ENCODE peak calls at places on chromosome 20, in nine cellular contexts. M is suprapubic skin, Y is neural progenitor cell, X is right atrium auricular region, A is GM20000, Z is dorsolateral prefrontal cortex, Q is MCF 10A, J is nephron progenitor cell, O is PC-9. F is an unnamed sample.

GRCh38 chr20:582204-582603 is 27.9 kb downstream of the TCF15 start:
- DNase-seq in Z (no peak), X (no peak), O (no peak), Q (no peak), M (no peak), Y (no peak), J (no peak), A (no peak), F (no peak)

GRCh38 chr20:24531626-24532419 is 62.4 kb downstream of the SYNDIG1 start:
- DNase-seq in J (no peak), X (no peak), Z (no peak), Q (no peak), A (no peak), O (no peak), Y (no peak), M (no peak), F (no peak)

GRCh38 chr20:44532248-44532980 is 10.5 kb upstream of the SERINC3 start:
- DNase-seq in Z (no peak), O (no peak), A (peak), X (no peak), Y (peak), M (no peak), Q (peak), J (no peak), F (no peak)

GRCh38 chr20:33377366-33377765 is 24.0 kb downstream of the CDK5RAP1 start:
- DNase-seq in X (no peak), J (no peak), Q (no peak), Y (no peak), A (no peak), Z (no peak), M (no peak), O (no peak), F (no peak)

GRCh38 chr20:41408986-41409385 is 42.4 kb upstream of the EMILIN3 start:
- DNase-seq in J (peak), Z (no peak), X (no peak), Y (no peak), O (no peak), Q (no peak), M (no peak), A (no peak), F (no peak)

GRCh38 chr20:49475979-49476378 is 6.5 kb downstream of the KCNB1 start:
- DNase-seq in Q (no peak), J (no peak), Y (no peak), O (no peak), X (no peak), M (no peak), Z (no peak), A (no peak), F (no peak)

GRCh38 chr20:33015700-33016580 is 8.4 kb downstream of the BPIFB2 start:
- DNase-seq in Z (no peak), O (no peak), X (no peak), Y (no peak), M (no peak), A (no peak), Q (no peak), J (no peak), F (no peak)

GRCh38 chr20:45323731-45324130 is 15.6 kb upstream of the MATN4 start:
- DNase-seq in J (no peak), X (no peak), A (no peak), Q (no peak), Y (no peak), Z (no peak), O (no peak), M (no peak), F (no peak)

GRCh38 chr20:49701313-49701731 is 12.4 kb downstream of the B4GALT5 start:
- DNase-seq in J (no peak), Y (no peak), O (peak), A (no peak), M (no peak), X (no peak), Q (no peak), Z (no peak), F (no peak)

GRCh38 chr20:10848810-10849370 is 175.1 kb upstream of the JAG1 start:
- DNase-seq in M (peak), A (no peak), Z (no peak), Y (no peak), Q (peak), O (peak), J (no peak), X (peak), F (no peak)

GRCh38 chr20:353166-353565 is 6.3 kb downstream of the NRSN2 start:
- DNase-seq in J (no peak), X (no peak), M (no peak), Z (no peak), Q (no peak), O (no peak), Y (no peak), A (no peak), F (no peak)

GRCh38 chr20:50572922-50573777 is 63.0 kb downstream of the PTPN1 start:
- DNase-seq in Q (peak), O (no peak), X (peak), Y (no peak), Z (peak), J (no peak), M (no peak), A (no peak), F (no peak)

GRCh38 chr20:18263723-18264122 is 24.6 kb upstream of the ZNF133 start:
- DNase-seq in M (no peak), Y (no peak), A (no peak), Z (no peak), Q (peak), X (no peak), J (no peak), O (peak), F (no peak)

GRCh38 chr20:25397827-25398226 is 7.2 kb upstream of the ABHD12 start:
- DNase-seq in Y (no peak), M (no peak), Z (no peak), Q (no peak), X (no peak), J (no peak), A (no peak), O (no peak), F (no peak)

GRCh38 chr20:8408587-8409307 is 276.7 kb downstream of the PLCB1 start:
- DNase-seq in A (no peak), Z (no peak), J (no peak), X (no peak), O (no peak), Y (no peak), M (no peak), Q (no peak), F (no peak)

GRCh38 chr20:18802012-18802634 is 11.5 kb upstream of the SCP2D1 start:
- DNase-seq in Q (no peak), J (no peak), Y (no peak), X (no peak), M (no peak), Z (no peak), O (no peak), A (peak), F (peak)

GRCh38 chr20:18504479-18505060 is 3.2 kb upstream of the SEC23B start:
- DNase-seq in X (peak), J (no peak), O (no peak), A (no peak), Q (no peak), Y (no peak), Z (peak), M (no peak), F (no peak)

GRCh38 chr20:45685896-45686295 is 15.9 kb upstream of the WFDC11 start:
- DNase-seq in Q (peak), M (no peak), O (no peak), J (peak), X (no peak), Y (peak), Z (no peak), A (no peak), F (no peak)

GRCh38 chr20:48962976-48963730 is 41.6 kb downstream of the ARFGEF2 start:
- DNase-seq in X (no peak), Q (no peak), Y (no peak), M (no peak), O (no peak), Z (no peak), J (no peak), A (no peak), F (no peak)

GRCh38 chr20:4546786-4547185 is 174.9 kb upstream of the PRND start:
- DNase-seq in O (no peak), M (no peak), X (no peak), Z (no peak), A (no peak), Q (peak), Y (no peak), J (no peak), F (no peak)

GRCh38 chr20:21704408-21705385 is 767 bp upstream of the PAX1 start:
- DNase-seq in M (no peak), O (no peak), J (no peak), Y (peak), X (no peak), A (no peak), Q (no peak), Z (no peak), F (no peak)

GRCh38 chr20:41889871-41890224 is 271.7 kb upstream of the CHD6 start:
- DNase-seq in O (no peak), Q (no peak), A (no peak), M (no peak), J (no peak), Z (no peak), Y (no peak), X (no peak), F (no peak)

GRCh38 chr20:49568491-49569151 is 684 bp upstream of the PTGIS start:
- DNase-seq in J (peak), Z (no peak), O (no peak), M (peak), Y (peak), A (peak), Q (no peak), X (no peak), F (no peak)

GRCh38 chr20:11891081-11891826 is 26.4 kb upstream of the BTBD3 start:
- DNase-seq in A (no peak), Y (peak), X (no peak), Q (peak), Z (peak), O (peak), M (peak), J (peak), F (no peak)

GRCh38 chr20:51402201-51402600 is 140.3 kb downstream of the NFATC2 start:
- DNase-seq in A (no peak), X (no peak), Y (no peak), J (no peak), Q (no peak), O (peak), M (no peak), Z (no peak), F (no peak)

GRCh38 chr20:855466-856360 is 22.2 kb downstream of the FAM110A start:
- DNase-seq in Z (no peak), X (no peak), M (no peak), A (no peak), Y (no peak), Q (peak), O (no peak), J (no peak), F (no peak)

GRCh38 chr20:41347523-41348429 is 7.2 kb downstream of the LPIN3 start:
- DNase-seq in Q (no peak), X (no peak), Y (no peak), Z (no peak), A (no peak), M (no peak), J (no peak), O (no peak), F (no peak)

GRCh38 chr20:25608774-25609173 is 15.0 kb downstream of the NANP start:
- DNase-seq in Z (no peak), J (no peak), A (no peak), O (no peak), M (no peak), X (no peak), Y (no peak), Q (no peak), F (no peak)

GRCh38 chr20:22371843-22372242 is 212.5 kb downstream of the FOXA2 start:
- DNase-seq in O (no peak), M (no peak), A (peak), Q (no peak), X (no peak), Y (no peak), Z (no peak), J (no peak), F (no peak)

GRCh38 chr20:17505664-17506517 is 25.3 kb downstream of the BFSP1 start:
- DNase-seq in Q (peak), Z (no peak), A (no peak), X (no peak), O (no peak), J (no peak), Y (no peak), M (no peak), F (no peak)

GRCh38 chr20:51489611-51490010 is 52.9 kb downstream of the NFATC2 start:
- DNase-seq in Y (no peak), Q (no peak), O (no peak), M (no peak), J (no peak), A (no peak), Z (no peak), X (no peak), F (no peak)

GRCh38 chr20:44011251-44011940 is 96.7 kb downstream of the TOX2 start:
- DNase-seq in Y (no peak), O (no peak), M (no peak), J (no peak), A (no peak), X (no peak), Q (no peak), Z (no peak), F (no peak)

GRCh38 chr20:8144282-8145245 is 12.5 kb downstream of the PLCB1 start:
- DNase-seq in M (no peak), Y (no peak), Z (no peak), J (no peak), A (no peak), O (no peak), X (no peak), Q (peak), F (no peak)

GRCh38 chr20:43991982-43992381 is 77.3 kb downstream of the TOX2 start:
- DNase-seq in Y (no peak), X (peak), A (no peak), Q (no peak), Z (no peak), O (no peak), J (no peak), M (peak), F (no peak)

GRCh38 chr20:50111829-50112495 is 988 bp downstream of the UBE2V1 start:
- DNase-seq in X (no peak), M (peak), Y (no peak), Z (no peak), J (no peak), A (no peak), O (no peak), Q (no peak), F (no peak)

DNA sequence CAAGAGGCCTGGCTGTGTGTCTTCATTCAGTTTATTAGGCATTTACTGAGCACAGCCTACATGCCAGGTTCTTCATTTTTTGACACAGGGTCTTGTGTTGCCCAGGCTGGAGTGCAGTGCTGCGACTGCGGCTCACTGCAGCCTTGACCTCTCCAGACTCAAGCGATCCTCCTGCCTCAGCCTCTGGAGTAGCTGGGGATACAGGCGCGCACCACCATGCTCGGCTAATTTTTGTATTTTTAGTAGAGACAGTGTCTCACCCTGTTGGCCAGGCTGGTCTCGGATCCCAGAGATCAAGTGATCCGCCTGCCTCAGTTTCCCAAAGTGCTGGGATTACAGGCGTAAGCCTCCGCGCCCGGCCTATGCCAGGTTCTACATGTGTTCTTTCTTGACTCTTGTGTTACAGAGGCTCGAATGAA is 601 bp upstream of the ATRN start:
- DNase-seq in X (no peak), Y (no peak), O (no peak), Q (no peak), A (no peak), M (no peak), Z (no peak), J (no peak), F (no peak)
- TF ChIP-seq CTCF in X (no peak), Y (no peak), O (no peak), Q (no peak), A (no peak), M (no peak), Z (no peak), J (no peak), F (no peak)

GRCh38 chr20:53411129-53411528 is 182.5 kb downstream of the ZNF217 start:
- DNase-seq in O (no peak), Z (no peak), X (no peak), J (no peak), M (no peak), Q (no peak), A (no peak), Y (no peak), F (no peak)

GRCh38 chr20:53409177-53409576 is 184.5 kb downstream of the ZNF217 start:
- DNase-seq in Y (no peak), A (no peak), J (no peak), Q (no peak), Z (no peak), O (no peak), M (no peak), X (no peak), F (no peak)

GRCh38 chr20:53412600-53413187 is 180.9 kb downstream of the ZNF217 start:
- DNase-seq in X (no peak), Y (peak), M (no peak), O (no peak), J (peak), A (no peak), Q (no peak), Z (no peak), F (no peak)

GRCh38 chr20:53408728-53409157 is 184.9 kb downstream of the ZNF217 start:
- DNase-seq in O (no peak), A (no peak), Q (no peak), Z (no peak), X (no peak), J (no peak), M (no peak), Y (no peak), F (no peak)

DNA sequence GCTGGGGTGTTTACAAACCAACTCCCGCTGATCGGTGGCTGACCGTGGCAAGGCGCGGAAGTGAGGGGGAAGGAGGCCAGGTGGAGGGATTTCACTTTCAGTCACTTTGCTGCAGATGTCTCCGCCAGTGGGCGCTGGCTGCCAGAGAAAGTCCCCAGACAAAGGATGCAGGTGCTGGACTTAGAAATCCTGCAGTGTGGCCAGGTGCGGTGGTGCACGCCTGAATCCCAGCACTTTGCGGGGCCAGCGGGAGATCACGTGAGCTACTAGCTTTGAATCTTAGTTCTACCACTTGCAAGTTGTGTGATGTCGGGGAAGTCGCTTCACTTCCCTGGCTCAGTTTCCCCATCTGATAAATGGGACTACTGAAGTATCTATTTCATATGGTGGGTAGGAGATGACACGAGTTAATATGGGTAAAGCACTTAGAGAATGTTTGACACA is 180.4 kb downstream of the ZNF217 start:
- DNase-seq in X (no peak), A (peak), Q (peak), M (no peak), Y (peak), Z (no peak), O (peak), J (peak), F (peak)
- TF ChIP-seq CTCF in X (no peak), A (peak), Q (no peak), M (no peak), Y (peak), Z (no peak), O (peak), J (peak), F (peak)

GRCh38 chr20:39399463-39399862 is 437.3 kb downstream of the DHX35 start:
- DNase-seq in Z (no peak), Y (no peak), A (no peak), Q (no peak), O (no peak), M (no peak), J (no peak), X (no peak), F (no peak)
- TF ChIP-seq CTCF in Z (no peak), Y (no peak), A (no peak), Q (no peak), O (no peak), M (no peak), J (no peak), X (no peak), F (no peak)

GRCh38 chr20:47704746-47705496 is 80.4 kb downstream of the SULF2 start:
- DNase-seq in Y (no peak), Q (peak), O (no peak), Z (peak), A (no peak), X (no peak), M (no peak), J (no peak), F (no peak)
- TF ChIP-seq CTCF in Y (no peak), Q (no peak), O (no peak), Z (no peak), A (no peak), X (no peak), M (no peak), J (no peak), F (no peak)

DNA sequence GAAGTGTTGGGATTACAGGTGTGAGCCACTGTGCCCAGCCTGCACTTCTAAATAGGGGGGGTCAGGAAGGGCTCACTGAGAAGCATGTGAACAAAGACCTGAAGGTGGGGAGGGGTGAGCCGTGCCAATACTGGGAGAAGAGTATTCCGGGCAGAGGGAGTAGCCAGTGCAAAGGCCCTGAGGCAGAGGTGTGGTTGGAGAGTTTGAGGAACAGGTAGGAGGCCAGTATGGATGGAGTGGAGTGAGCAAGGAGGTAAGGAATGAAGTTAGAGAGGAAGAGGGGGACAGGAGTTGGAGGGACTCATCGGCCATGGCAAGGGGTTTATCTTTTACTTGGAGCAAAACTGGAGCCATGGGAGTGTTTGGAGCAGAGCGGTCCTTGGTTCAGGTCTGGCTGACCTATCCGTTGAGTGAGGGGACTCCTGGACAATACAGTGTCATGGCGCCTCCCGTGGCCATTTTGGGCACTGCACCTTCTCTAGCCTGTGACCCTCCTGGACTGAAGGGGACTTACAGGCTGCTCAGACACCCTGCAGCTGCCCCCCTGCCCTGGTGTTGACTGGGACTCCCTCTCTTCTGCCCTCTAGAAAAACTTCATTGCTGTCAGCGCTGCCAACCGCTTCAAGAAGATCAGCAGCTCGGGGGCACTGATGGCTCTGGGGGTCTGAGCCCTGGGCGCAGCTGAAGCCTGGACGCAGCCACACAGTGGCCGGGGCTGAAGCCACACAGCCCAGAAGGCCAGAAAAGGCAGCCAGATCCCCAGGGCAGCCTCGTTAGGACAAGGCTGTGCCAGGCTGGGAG is 12.1 kb downstream of the FOXS1 start:
- DNase-seq in O (peak), Z (peak), Q (peak), A (peak), J (peak), M (no peak), Y (peak), X (peak), F (peak)
- TF ChIP-seq CTCF in O (peak), Z (peak), Q (peak), A (peak), J (peak), M (peak), Y (peak), X (peak), F (peak)

DNA sequence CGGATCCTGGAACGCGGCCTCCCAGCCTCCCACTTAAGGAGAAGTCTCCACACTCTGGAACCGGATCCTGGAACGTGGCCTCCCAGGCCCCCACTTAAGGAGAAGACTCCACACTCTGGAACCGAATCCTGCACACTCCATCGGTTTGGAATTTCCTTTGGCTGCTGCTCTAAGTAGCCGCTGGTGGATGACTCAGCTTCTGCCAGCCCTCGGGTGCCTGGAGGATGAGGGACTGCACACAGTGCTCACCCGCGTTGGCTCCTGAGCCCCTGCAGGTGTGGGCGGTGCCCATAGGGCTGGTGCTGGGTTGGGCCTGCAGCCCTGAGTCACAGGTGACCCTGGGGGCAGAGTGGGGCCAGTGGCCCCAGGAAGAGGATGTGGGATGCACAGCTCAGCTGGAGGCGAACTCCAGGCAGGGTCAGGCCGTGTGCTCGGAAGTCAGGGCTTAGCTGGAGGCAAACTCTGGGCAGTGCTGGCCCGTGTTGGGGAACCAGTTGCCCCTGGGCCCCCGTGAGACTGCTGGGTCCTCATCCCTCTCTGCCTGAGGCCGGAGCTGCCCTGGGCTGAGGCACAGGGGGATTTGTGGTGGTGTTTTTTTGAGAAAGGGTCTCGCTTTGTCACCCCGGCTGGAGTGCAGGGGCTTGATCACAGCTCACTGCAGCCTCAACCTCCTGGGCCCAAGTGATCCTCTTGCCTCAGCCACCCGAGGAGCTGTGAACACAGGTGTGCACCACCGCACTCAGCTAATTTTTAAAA is 13.9 kb upstream of the TNFRSF6B start:
- DNase-seq in O (peak), Y (no peak), X (peak), J (no peak), Q (peak), A (no peak), Z (peak), M (peak), F (no peak)
- TF ChIP-seq CTCF in O (no peak), Y (no peak), X (no peak), J (no peak), Q (no peak), A (no peak), Z (no peak), M (no peak), F (no peak)

F was measured in GM13977.